ENCODE peak calls at places on chromosomes 16 and 17, in four cellular contexts. One of them, this sample, is unnamed.

GRCh38 chr16:69112285-69113129 is 7.1 kb downstream of the HAS3 start:
- DNase-seq in HS-5: no peak
- DNase-seq in NAMALWA: peak
- DNase-seq in effector CD4-positive, alpha-beta T cell: peak
- DNase-seq in this sample: no peak

GRCh38 chr16:54430491-54431030 is 144.0 kb upstream of the IRX3 start:
- DNase-seq in HS-5: peak
- DNase-seq in NAMALWA: no peak
- DNase-seq in effector CD4-positive, alpha-beta T cell: no peak
- DNase-seq in this sample: no peak

GRCh38 chr17:47717845-47718621 is 15.0 kb upstream of the TBX21 start:
- DNase-seq in HS-5: no peak
- DNase-seq in NAMALWA: no peak
- DNase-seq in effector CD4-positive, alpha-beta T cell: no peak
- DNase-seq in this sample: no peak

GRCh38 chr16:69089091-69089912 is 16.2 kb upstream of the HAS3 start:
- DNase-seq in HS-5: no peak
- DNase-seq in NAMALWA: no peak
- DNase-seq in effector CD4-positive, alpha-beta T cell: no peak
- DNase-seq in this sample: no peak

GRCh38 chr17:7380321-7380720 is 568 bp upstream of the TNK1 start:
- DNase-seq in HS-5: no peak
- DNase-seq in NAMALWA: no peak
- DNase-seq in effector CD4-positive, alpha-beta T cell: no peak
- DNase-seq in this sample: no peak

GRCh38 chr16:72859581-72859980 is 188.3 kb downstream of the ZFHX3 start:
- DNase-seq in HS-5: no peak
- DNase-seq in NAMALWA: no peak
- DNase-seq in effector CD4-positive, alpha-beta T cell: no peak
- DNase-seq in this sample: no peak

GRCh38 chr16:585351-585750 is 4.5 kb upstream of the RAB40C start:
- DNase-seq in HS-5: no peak
- DNase-seq in NAMALWA: peak
- DNase-seq in effector CD4-positive, alpha-beta T cell: no peak
- DNase-seq in this sample: no peak

GRCh38 chr16:5905935-5906334 is 808.3 kb upstream of the EEF2KMT start:
- DNase-seq in HS-5: no peak
- DNase-seq in NAMALWA: no peak
- DNase-seq in effector CD4-positive, alpha-beta T cell: no peak
- DNase-seq in this sample: no peak

GRCh38 chr17:63246344-63246743 is 199.8 kb downstream of the CYB561 start:
- DNase-seq in HS-5: no peak
- DNase-seq in NAMALWA: no peak
- DNase-seq in effector CD4-positive, alpha-beta T cell: no peak
- DNase-seq in this sample: no peak

GRCh38 chr17:30378191-30378796 is 433 bp upstream of the CPD start:
- DNase-seq in HS-5: no peak
- DNase-seq in NAMALWA: no peak
- DNase-seq in effector CD4-positive, alpha-beta T cell: peak
- DNase-seq in this sample: peak

GRCh38 chr16:19186403-19186802 is 18.4 kb downstream of the SYT17 start:
- DNase-seq in HS-5: no peak
- DNase-seq in NAMALWA: no peak
- DNase-seq in effector CD4-positive, alpha-beta T cell: no peak
- DNase-seq in this sample: no peak

GRCh38 chr17:5610956-5611355 is 26.6 kb upstream of the NLRP1 start:
- DNase-seq in HS-5: no peak
- DNase-seq in NAMALWA: no peak
- DNase-seq in effector CD4-positive, alpha-beta T cell: no peak
- DNase-seq in this sample: no peak

GRCh38 chr17:81961554-81962498 is 839 bp upstream of the NOTUM start:
- DNase-seq in HS-5: no peak
- DNase-seq in NAMALWA: no peak
- DNase-seq in effector CD4-positive, alpha-beta T cell: no peak
- DNase-seq in this sample: no peak

GRCh38 chr16:51825740-51826139 is 674.7 kb upstream of the SALL1 start:
- DNase-seq in HS-5: no peak
- DNase-seq in NAMALWA: no peak
- DNase-seq in effector CD4-positive, alpha-beta T cell: no peak
- DNase-seq in this sample: no peak

GRCh38 chr17:80848449-80849102 is 143.1 kb upstream of the CHMP6 start:
- DNase-seq in HS-5: no peak
- DNase-seq in NAMALWA: no peak
- DNase-seq in effector CD4-positive, alpha-beta T cell: no peak
- DNase-seq in this sample: no peak

GRCh38 chr17:2688351-2689342 is 22.9 kb downstream of the CLUH start:
- DNase-seq in HS-5: no peak
- DNase-seq in NAMALWA: peak
- DNase-seq in effector CD4-positive, alpha-beta T cell: no peak
- DNase-seq in this sample: no peak

GRCh38 chr17:13885953-13886889 is 183.1 kb upstream of the COX10 start:
- DNase-seq in HS-5: no peak
- DNase-seq in NAMALWA: no peak
- DNase-seq in effector CD4-positive, alpha-beta T cell: no peak
- DNase-seq in this sample: no peak

GRCh38 chr17:79053251-79053925 is 21.2 kb upstream of the ENGASE start:
- DNase-seq in HS-5: peak
- DNase-seq in NAMALWA: no peak
- DNase-seq in effector CD4-positive, alpha-beta T cell: no peak
- DNase-seq in this sample: no peak

GRCh38 chr16:90047714-90048346 is 28.6 kb upstream of the DBNDD1 start:
- DNase-seq in HS-5: no peak
- DNase-seq in NAMALWA: no peak
- DNase-seq in effector CD4-positive, alpha-beta T cell: no peak
- DNase-seq in this sample: peak

GRCh38 chr16:23587726-23588125 is 8.4 kb downstream of the NDUFAB1 start:
- DNase-seq in HS-5: peak
- DNase-seq in NAMALWA: no peak
- DNase-seq in effector CD4-positive, alpha-beta T cell: no peak
- DNase-seq in this sample: no peak

GRCh38 chr17:5902671-5903070 is 167.5 kb upstream of the WSCD1 start:
- DNase-seq in HS-5: no peak
- DNase-seq in NAMALWA: no peak
- DNase-seq in effector CD4-positive, alpha-beta T cell: no peak
- DNase-seq in this sample: no peak

GRCh38 chr16:24309222-24309905 is 53.2 kb downstream of the CACNG3 start:
- DNase-seq in HS-5: no peak
- DNase-seq in NAMALWA: no peak
- DNase-seq in effector CD4-positive, alpha-beta T cell: no peak
- DNase-seq in this sample: no peak

GRCh38 chr17:28578246-28579195 is 1.8 kb upstream of the ALDOC start:
- DNase-seq in HS-5: no peak
- DNase-seq in NAMALWA: no peak
- DNase-seq in effector CD4-positive, alpha-beta T cell: no peak
- DNase-seq in this sample: no peak

GRCh38 chr17:39739885-39740356 is 2.2 kb downstream of the GRB7 start:
- DNase-seq in HS-5: no peak
- DNase-seq in NAMALWA: no peak
- DNase-seq in effector CD4-positive, alpha-beta T cell: no peak
- DNase-seq in this sample: no peak

GRCh38 chr17:59810894-59811153 is 81.9 kb downstream of the TUBD1 start:
- DNase-seq in HS-5: no peak
- DNase-seq in NAMALWA: no peak
- DNase-seq in effector CD4-positive, alpha-beta T cell: no peak
- DNase-seq in this sample: no peak

GRCh38 chr16:30725465-30725792 is 22.8 kb upstream of the PHKG2 start:
- DNase-seq in HS-5: no peak
- DNase-seq in NAMALWA: no peak
- DNase-seq in effector CD4-positive, alpha-beta T cell: no peak
- DNase-seq in this sample: no peak

GRCh38 chr16:52114414-52114813 is 432.5 kb downstream of the TOX3 start:
- DNase-seq in HS-5: no peak
- DNase-seq in NAMALWA: no peak
- DNase-seq in effector CD4-positive, alpha-beta T cell: no peak
- DNase-seq in this sample: no peak

GRCh38 chr16:26365555-26365954 is 673.8 kb downstream of the HS3ST4 start:
- DNase-seq in HS-5: no peak
- DNase-seq in NAMALWA: no peak
- DNase-seq in effector CD4-positive, alpha-beta T cell: no peak
- DNase-seq in this sample: no peak

GRCh38 chr16:57941016-57941656 is 29.8 kb downstream of the CNGB1 start:
- DNase-seq in HS-5: no peak
- DNase-seq in NAMALWA: no peak
- DNase-seq in effector CD4-positive, alpha-beta T cell: no peak
- DNase-seq in this sample: no peak

GRCh38 chr17:27466748-27467375 is 10.6 kb downstream of the KSR1 start:
- DNase-seq in HS-5: no peak
- DNase-seq in NAMALWA: no peak
- DNase-seq in effector CD4-positive, alpha-beta T cell: no peak
- DNase-seq in this sample: no peak

GRCh38 chr17:36937961-36938565 is 788 bp downstream of the LHX1 start:
- DNase-seq in HS-5: no peak
- DNase-seq in NAMALWA: no peak
- DNase-seq in effector CD4-positive, alpha-beta T cell: no peak
- DNase-seq in this sample: no peak

GRCh38 chr16:47229651-47230050 is 85.9 kb upstream of the NETO2 start:
- DNase-seq in HS-5: no peak
- DNase-seq in NAMALWA: no peak
- DNase-seq in effector CD4-positive, alpha-beta T cell: no peak
- DNase-seq in this sample: no peak

GRCh38 chr17:8391711-8392110 is 5.9 kb downstream of the RNF222 start:
- DNase-seq in HS-5: no peak
- DNase-seq in NAMALWA: no peak
- DNase-seq in effector CD4-positive, alpha-beta T cell: no peak
- DNase-seq in this sample: no peak

GRCh38 chr17:75996665-75997590 is 3.7 kb upstream of the CDK3 start:
- DNase-seq in HS-5: no peak
- DNase-seq in NAMALWA: no peak
- DNase-seq in effector CD4-positive, alpha-beta T cell: no peak
- DNase-seq in this sample: no peak